ENCODE peak calls at places on chromosome 13, in nine cellular contexts. N, M, L, V, I, Y, R, C and D are unnamed samples.

GRCh38 chr13:100954430-100955361 is 280.1 kb upstream of the TMTC4 start:
- DNase-seq in N (no peak), M (no peak), L (no peak), V (no peak), I (peak; percentile 4), Y (no peak), R (no peak), C (no peak), D (peak; percentile 40)

GRCh38 chr13:21348771-21349170 is 110.3 kb downstream of the ZDHHC20 start:
- DNase-seq in N (no peak), M (no peak), L (no peak), V (no peak), I (no peak), Y (no peak), R (no peak), C (no peak), D (no peak)

GRCh38 chr13:58838615-58839014 is 1207.1 kb downstream of the PCDH17 start:
- DNase-seq in N (no peak), M (no peak), L (no peak), V (no peak), I (no peak), Y (no peak), R (no peak), C (no peak), D (no peak)

GRCh38 chr13:114088234-114088633 is 44.2 kb downstream of the RASA3 start:
- DNase-seq in N (no peak), M (no peak), L (no peak), V (no peak), I (no peak), Y (no peak), R (no peak), C (no peak), D (no peak)

GRCh38 chr13:48160879-48161278 is 66.0 kb upstream of the MED4 start:
- DNase-seq in N (no peak), M (no peak), L (peak; percentile 50), V (no peak), I (no peak), Y (no peak), R (peak; percentile 44), C (no peak), D (peak; percentile 18)

GRCh38 chr13:71303144-71303543 is 563.9 kb downstream of the DACH1 start:
- DNase-seq in N (no peak), M (no peak), L (no peak), V (no peak), I (no peak), Y (no peak), R (no peak), C (no peak), D (no peak)

GRCh38 chr13:105255472-105255871 is 1280.0 kb downstream of the EFNB2 start:
- DNase-seq in N (no peak), M (no peak), L (no peak), V (no peak), I (no peak), Y (no peak), R (no peak), C (no peak), D (no peak)

GRCh38 chr13:37403776-37404497 is 194.6 kb downstream of the POSTN start:
- DNase-seq in N (no peak), M (no peak), L (no peak), V (no peak), I (peak; percentile 92), Y (no peak), R (no peak), C (no peak), D (peak; percentile 87)

GRCh38 chr13:21006141-21007005 is 55.0 kb downstream of the LATS2 start:
- DNase-seq in N (peak; percentile 25), M (no peak), L (no peak), V (no peak), I (no peak), Y (no peak), R (no peak), C (no peak), D (no peak)

GRCh38 chr13:108816381-108816780 is 187.0 kb downstream of the MYO16 start:
- DNase-seq in N (no peak), M (no peak), L (no peak), V (no peak), I (no peak), Y (no peak), R (no peak), C (no peak), D (no peak)

DNA sequence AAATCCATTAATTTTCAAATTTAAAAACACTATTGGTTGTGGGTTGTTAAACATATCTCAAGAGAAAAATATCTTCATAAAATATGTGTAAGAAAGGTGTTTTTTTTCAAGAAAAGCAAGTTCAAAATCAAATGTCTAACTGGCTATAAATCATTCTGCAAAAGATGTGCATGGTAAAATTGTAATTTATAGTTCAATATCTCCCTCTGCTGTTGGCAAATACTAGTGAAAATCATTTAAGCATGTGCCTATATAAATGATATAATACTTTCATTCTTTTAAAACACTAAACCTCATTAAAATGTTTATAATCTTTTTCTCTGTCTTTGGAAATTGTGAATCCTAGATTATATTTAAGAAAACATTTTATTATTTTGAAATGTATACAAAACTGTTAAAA is 17.2 kb upstream of the SLITRK6 start:
- DNase-seq in N (no peak), M (no peak), L (no peak), V (no peak), I (no peak), Y (no peak), R (peak; percentile 56), C (no peak), D (no peak)
- TF ChIP-seq CTCF in N (no peak), M (no peak), L (no peak), V (no peak), I (peak; percentile 25), Y (no peak), R (peak; percentile 58), C (no peak), D (no peak)

GRCh38 chr13:75806101-75806500 is 170.0 kb downstream of the LMO7 start:
- DNase-seq in N (no peak), M (no peak), L (no peak), V (no peak), I (peak; percentile 28), Y (no peak), R (no peak), C (no peak), D (no peak)
- H3K27me3 ChIP-seq in N (no peaks in the 10 kb centered on the region), M (no peaks in the 10 kb centered on the region), L (no peaks in the 10 kb centered on the region), V (no peaks in the 10 kb centered on the region), I (no peaks in the 10 kb centered on the region), Y (no peaks in the 10 kb centered on the region), R (no peaks in the 10 kb centered on the region), C (no peaks in the 10 kb centered on the region), D (no peaks in the 10 kb centered on the region)

DNA sequence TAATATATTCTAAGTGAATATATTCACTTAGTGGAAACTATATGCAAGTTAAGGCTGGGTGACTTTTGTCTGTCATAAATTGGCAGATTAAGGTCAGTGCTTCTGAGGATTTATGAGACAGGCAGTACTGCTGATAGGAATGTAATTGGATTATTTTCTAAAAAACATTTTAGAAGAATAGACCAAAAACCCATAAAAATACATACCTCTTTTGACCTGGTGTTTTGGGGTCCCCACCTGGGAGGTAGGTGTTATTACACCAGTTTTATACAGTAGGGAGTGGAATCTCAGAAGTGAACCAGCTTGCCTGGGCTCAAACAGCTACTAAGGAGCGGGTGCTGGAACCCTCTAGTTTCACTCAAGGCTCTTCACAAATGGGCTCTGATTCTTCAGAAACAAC is 25.3 kb downstream of the COG3 start:
- DNase-seq in N (no peak), M (no peak), L (no peak), V (no peak), I (no peak), Y (no peak), R (peak; percentile 2), C (no peak), D (no peak)
- H3K36me3 ChIP-seq in N (peaks cover 19% of the 10 kb centered on the region), M (no peaks in the 10 kb centered on the region), L (peaks cover 35% of the 10 kb centered on the region), V (no peaks in the 10 kb centered on the region), I (peaks cover 23% of the 10 kb centered on the region), Y (peaks cover 68% of the 10 kb centered on the region), R (peaks cover 7% of the 10 kb centered on the region), C (peaks cover 17% of the 10 kb centered on the region), D (peaks cover 22% of the 10 kb centered on the region)

GRCh38 chr13:43195551-43195950 is 172.2 kb downstream of the DNAJC15 start:
- DNase-seq in N (no peak), M (no peak), L (no peak), V (no peak), I (no peak), Y (no peak), R (peak; percentile 12), C (no peak), D (no peak)

GRCh38 chr13:43193789-43194188 is 170.4 kb downstream of the DNAJC15 start:
- DNase-seq in N (no peak), M (no peak), L (no peak), V (no peak), I (no peak), Y (no peak), R (no peak), C (no peak), D (no peak)

GRCh38 chr13:43196171-43196611 is 172.8 kb downstream of the DNAJC15 start:
- DNase-seq in N (no peak), M (no peak), L (peak; percentile 73), V (no peak), I (peak; percentile 8), Y (no peak), R (no peak), C (no peak), D (no peak)

GRCh38 chr13:43195112-43195511 is 171.7 kb downstream of the DNAJC15 start:
- DNase-seq in N (no peak), M (no peak), L (no peak), V (no peak), I (no peak), Y (no peak), R (no peak), C (no peak), D (no peak)

GRCh38 chr13:43191561-43191960 is 168.2 kb downstream of the DNAJC15 start:
- DNase-seq in N (no peak), M (no peak), L (no peak), V (no peak), I (no peak), Y (no peak), R (no peak), C (no peak), D (no peak)
- TF ChIP-seq CTCF in N (no peak), M (no peak), L (no peak), V (no peak), I (no peak), Y (no peak), R (no peak), C (no peak), D (no peak)

GRCh38 chr13:52868190-52868589 is 19.8 kb upstream of the PCDH8 start:
- DNase-seq in N (no peak), M (no peak), L (no peak), V (no peak), I (no peak), Y (no peak), R (no peak), C (no peak), D (no peak)

GRCh38 chr13:52862358-52863206 is 14.1 kb upstream of the PCDH8 start:
- DNase-seq in N (no peak), M (no peak), L (no peak), V (no peak), I (no peak), Y (no peak), R (peak; percentile 15), C (no peak), D (no peak)
- H3K27me3 ChIP-seq in N (no peaks in the 10 kb centered on the region), M (no peaks in the 10 kb centered on the region), L (no peaks in the 10 kb centered on the region), V (peaks cover 18% of the 10 kb centered on the region), I (no peaks in the 10 kb centered on the region), Y (no peaks in the 10 kb centered on the region), R (no peaks in the 10 kb centered on the region), C (no peaks in the 10 kb centered on the region), D (no peaks in the 10 kb centered on the region)